ENCODE peak calls at places on chromosomes 5 and 9, in seven cellular contexts. P, W, E, I, Z, U and C are unnamed samples.

GRCh38 chr5:143217065-143217803 is 186.3 kb downstream of the NR3C1 start:
- DNase-seq in W (no peak), Z (no peak), P (no peak), E (no peak), I (no peak), U (peak; percentile 60), C (peak; percentile 77)

GRCh38 chr5:181241393-181241975 is 2.2 kb downstream of the RACK1 start:
- DNase-seq in W (no peak), U (peak; percentile 98), Z (no peak), E (no peak), P (no peak), I (no peak), C (peak; percentile 94)

GRCh38 chr9:134642385-134643181 is 980 bp downstream of the COL5A1 start:
- DNase-seq in I (no peak), P (no peak), W (no peak), Z (no peak), E (no peak), U (no peak), C (no peak)

GRCh38 chr5:36701085-36701691 is 94.8 kb downstream of the SLC1A3 start:
- DNase-seq in W (no peak), P (no peak), I (no peak), U (no peak), E (no peak), Z (no peak), C (no peak)

GRCh38 chr9:16267336-16268036 is 603.0 kb downstream of the BNC2 start:
- DNase-seq in U (no peak), W (no peak), E (no peak), Z (no peak), I (no peak), P (no peak), C (no peak)

GRCh38 chr9:97852399-97853055 is 499 bp upstream of the FOXE1 start:
- DNase-seq in W (no peak), E (no peak), U (no peak), P (no peak), I (no peak), Z (no peak), C (no peak)

GRCh38 chr9:13941686-13942085 is 372.3 kb downstream of the NFIB start:
- DNase-seq in Z (no peak), W (no peak), E (no peak), P (no peak), I (no peak), U (no peak), C (no peak)

GRCh38 chr5:134247825-134248224 is 22.0 kb upstream of the PPP2CA start:
- DNase-seq in P (no peak), U (no peak), Z (no peak), E (no peak), W (no peak), I (no peak), C (no peak)

GRCh38 chr5:171355302-171355724 is 32.3 kb upstream of the NPM1 start:
- DNase-seq in U (no peak), W (no peak), P (peak; percentile 11), I (no peak), E (no peak), Z (no peak), C (no peak)

GRCh38 chr9:21160178-21160577 is 6.3 kb downstream of the IFNA21 start:
- DNase-seq in W (no peak), Z (no peak), I (no peak), U (no peak), P (peak; percentile 23), E (no peak), C (peak; percentile 13)

GRCh38 chr9:72444436-72444835 is 77.0 kb upstream of the TMC1 start:
- DNase-seq in W (no peak), E (no peak), P (no peak), U (no peak), Z (no peak), I (no peak), C (peak; percentile 82)

GRCh38 chr9:17349816-17350215 is 215.0 kb downstream of the CNTLN start:
- DNase-seq in Z (no peak), U (no peak), E (no peak), I (no peak), W (no peak), P (no peak), C (peak; percentile 9)

GRCh38 chr9:116566677-116567488 is 120.2 kb upstream of the TRIM32 start:
- DNase-seq in I (no peak), Z (no peak), P (no peak), E (no peak), W (no peak), U (no peak), C (peak; percentile 37)

GRCh38 chr5:89729623-89730390 is 679.7 kb downstream of the CETN3 start:
- DNase-seq in P (no peak), I (no peak), W (no peak), Z (no peak), U (peak; percentile 8), E (no peak), C (peak; percentile 38)

GRCh38 chr9:133649194-133649593 is 13.0 kb downstream of the DBH start:
- DNase-seq in U (no peak), E (no peak), I (no peak), P (no peak), Z (no peak), W (no peak), C (no peak)

GRCh38 chr9:101130089-101130488 is 101.6 kb downstream of the PLPPR1 start:
- DNase-seq in U (no peak), Z (no peak), I (no peak), P (no peak), E (no peak), W (no peak), C (no peak)

GRCh38 chr5:96809898-96810297 is 2.2 kb upstream of the ERAP1 start:
- DNase-seq in Z (no peak), E (no peak), W (no peak), U (no peak), P (no peak), I (peak; percentile 52), C (no peak)

GRCh38 chr5:175466700-175467318 is 11.6 kb upstream of the SFXN1 start:
- DNase-seq in W (no peak), Z (no peak), P (no peak), U (peak; percentile 51), I (no peak), E (no peak), C (peak; percentile 48)

GRCh38 chr5:176670449-176670848 is 23.2 kb downstream of the TSPAN17 start:
- DNase-seq in Z (no peak), P (no peak), U (no peak), W (no peak), I (no peak), E (no peak), C (no peak)

GRCh38 chr5:140965905-140966292 is 377 bp upstream of the PCDHAC2 start:
- DNase-seq in Z (no peak), W (no peak), I (no peak), E (no peak), U (no peak), P (no peak), C (no peak)

GRCh38 chr5:174693697-174694400 is 30.5 kb upstream of the MSX2 start:
- DNase-seq in E (no peak), U (no peak), P (no peak), W (no peak), Z (no peak), I (no peak), C (no peak)

GRCh38 chr5:91301459-91301858 is 81.7 kb downstream of the ARRDC3 start:
- DNase-seq in U (peak; percentile 74), Z (no peak), E (no peak), P (no peak), I (no peak), W (no peak), C (peak; percentile 83)

GRCh38 chr5:141172381-141173204 is at the start of gene PCDHB7:
- DNase-seq in W (no peak), E (no peak), I (no peak), U (peak; percentile 68), Z (no peak), P (no peak), C (peak; percentile 11)

GRCh38 chr5:147484708-147485020 is 25.2 kb downstream of the DPYSL3 start:
- DNase-seq in P (no peak), E (no peak), I (no peak), U (no peak), Z (no peak), W (no peak), C (no peak)

GRCh38 chr5:67731886-67732285 is 483.7 kb upstream of the PIK3R1 start:
- DNase-seq in Z (no peak), E (no peak), I (no peak), U (no peak), W (no peak), P (no peak), C (no peak)